ENCODE peak calls at places on chromosomes 7 and 10, in six cellular contexts. O is astrocyte of the spinal cord; M is ACHN; W is activated CD4-positive, alpha-beta T cell treated with anti-CD3 and anti-CD28 coated beads, Interleukin-2, amount 50 U/mL, for 48 hours; E is stimulated activated CD8-positive, alpha-beta memory T cell treated with anti-CD3 and anti-CD28 coated beads, Interleukin-2, amount 100 ng/mL, for 48 hours; X is activated CD8-positive, alpha-beta T cell treated with anti-CD3 and anti-CD28 coated beads, Interleukin-2, amount 10 ng/mL, durations not matched to agents 7 days and 5 days. G is an unnamed sample.

GRCh38 chr7:152909683-152910544 is 150.4 kb downstream of the ACTR3B start:
- DNase-seq in O (no peak), M (no peak), W (no peak), E (no peak), X (no peak), G (no peak)

GRCh38 chr7:12766416-12766815 is 79.0 kb downstream of the ARL4A start:
- DNase-seq in O (no peak), M (no peak), W (no peak), E (no peak), X (no peak), G (no peak)

GRCh38 chr10:132882481-132882951 is 59.9 kb downstream of the CFAP46 start:
- DNase-seq in O (no peak), M (no peak), W (no peak), E (no peak), X (no peak), G (no peak)

GRCh38 chr10:122877264-122877663 is 2.1 kb downstream of the FAM24B start:
- DNase-seq in O (no peak), M (no peak), W (no peak), E (no peak), X (no peak), G (no peak)

GRCh38 chr7:107464666-107465065 is 5.2 kb upstream of the GPR22 start:
- DNase-seq in O (no peak), M (no peak), W (no peak), E (no peak), X (no peak), G (no peak)

GRCh38 chr7:30141405-30142045 is 6.7 kb downstream of the MTURN start:
- DNase-seq in O (no peak), M (no peak), W (no peak), E (no peak), X (no peak), G (no peak)

GRCh38 chr10:109275970-109276369 is 647.3 kb downstream of the XPNPEP1 start:
- DNase-seq in O (no peak), M (no peak), W (no peak), E (no peak), X (no peak), G (peak; percentile 5)

GRCh38 chr10:5206799-5207198 is 10.2 kb downstream of the AKR1C4 start:
- DNase-seq in O (no peak), M (no peak), W (no peak), E (no peak), X (peak; percentile 21), G (no peak)

GRCh38 chr10:113961261-113961938 is 82.3 kb upstream of the ADRB1 start:
- DNase-seq in O (no peak), M (no peak), W (peak; percentile 43), E (peak; percentile 43), X (peak; percentile 84), G (no peak)

GRCh38 chr10:118901409-118901808 is 128.1 kb upstream of the NANOS1 start:
- DNase-seq in O (no peak), M (no peak), W (no peak), E (no peak), X (no peak), G (no peak)

GRCh38 chr10:20616918-20617801 is 280.0 kb downstream of the NEBL start:
- DNase-seq in O (no peak), M (no peak), W (no peak), E (no peak), X (peak; percentile 29), G (no peak)

GRCh38 chr7:91228327-91228726 is 35.9 kb upstream of the FZD1 start:
- DNase-seq in O (peak; percentile 44), M (no peak), W (no peak), E (no peak), X (no peak), G (no peak)

GRCh38 chr10:30813872-30814471 is 184.4 kb upstream of the LYZL2 start:
- DNase-seq in O (peak; percentile 92), M (peak; percentile 2), W (peak; percentile 6), E (no peak), X (no peak), G (peak; percentile 76)

GRCh38 chr7:55044791-55045190 is 26.0 kb downstream of the EGFR start:
- DNase-seq in O (no peak), M (no peak), W (no peak), E (no peak), X (no peak), G (no peak)

GRCh38 chr7:136890379-136890778 is 21.9 kb downstream of the CHRM2 start:
- DNase-seq in O (peak; percentile 52), M (no peak), W (no peak), E (no peak), X (no peak), G (no peak)

GRCh38 chr10:103564799-103565365 is 71.4 kb downstream of the NEURL1 start:
- DNase-seq in O (no peak), M (peak; percentile 39), W (peak; percentile 75), E (peak; percentile 50), X (peak; percentile 49), G (no peak)

GRCh38 chr10:46106410-46107255 is 60.6 kb upstream of the MSMB start:
- DNase-seq in O (peak; percentile 44), M (peak; percentile 45), W (peak; percentile 68), E (peak; percentile 42), X (peak; percentile 65), G (no peak)

GRCh38 chr7:31000161-31000693 is 36.5 kb downstream of the GHRHR start:
- DNase-seq in O (peak; percentile 66), M (no peak), W (no peak), E (no peak), X (no peak), G (no peak)

GRCh38 chr10:102624751-102625330 is 19.4 kb upstream of the TRIM8 start:
- DNase-seq in O (no peak), M (no peak), W (no peak), E (no peak), X (no peak), G (no peak)

GRCh38 chr7:26782501-26782900 is 81.9 kb downstream of the SKAP2 start:
- DNase-seq in O (no peak), M (no peak), W (no peak), E (no peak), X (no peak), G (peak; percentile 32)

GRCh38 chr7:45714521-45714820 is 140.3 kb downstream of the ADCY1 start:
- DNase-seq in O (no peak), M (no peak), W (no peak), E (no peak), X (no peak), G (no peak)

GRCh38 chr10:99629625-99629978 is 9.4 kb upstream of the SLC25A28 start:
- DNase-seq in O (no peak), M (no peak), W (no peak), E (no peak), X (no peak), G (no peak)

GRCh38 chr10:76086571-76087260 is 655.3 kb downstream of the LRMDA start:
- DNase-seq in O (peak; percentile 87), M (peak; percentile 79), W (no peak), E (no peak), X (no peak), G (peak; percentile 93)

GRCh38 chr7:124072603-124073324 is 39.9 kb upstream of the TMEM229A start:
- DNase-seq in O (peak; percentile 91), M (peak; percentile 33), W (no peak), E (no peak), X (no peak), G (peak; percentile 54)

GRCh38 chr7:16356241-16356958 is 64.9 kb downstream of the CRPPA start:
- DNase-seq in O (peak; percentile 33), M (no peak), W (no peak), E (no peak), X (no peak), G (no peak)

GRCh38 chr10:78756604-78757442 is 311.9 kb upstream of the ZMIZ1 start:
- DNase-seq in O (peak; percentile 94), M (peak; percentile 88), W (peak; percentile 36), E (peak; percentile 30), X (no peak), G (peak; percentile 98)

GRCh38 chr7:155233703-155234492 is 63.8 kb upstream of the INSIG1 start:
- DNase-seq in O (no peak), M (peak; percentile 68), W (no peak), E (no peak), X (no peak), G (peak; percentile 19)

GRCh38 chr7:126790763-126791162 is 462.0 kb downstream of the GRM8 start:
- DNase-seq in O (no peak), M (peak; percentile 9), W (no peak), E (no peak), X (no peak), G (no peak)

G was measured in renal cortical epithelial cell.